ENCODE peak calls at places on chromosomes 11 and 22, in five cellular contexts. S is adrenal gland, D is colonic mucosa, H is neural crest cell, U is astrocyte. C is an unnamed sample.

GRCh38 chr11:77361184-77361583 is 59.7 kb upstream of the GDPD4 start:
- DNase-seq in H (no peak), U (peak), S (no peak), D (no peak), C (no peak)

GRCh38 chr11:111945198-111945597 is 8.1 kb downstream of the DIXDC1 start:
- DNase-seq in U (no peak), D (no peak), H (no peak), S (no peak), C (no peak)

GRCh38 chr11:125638315-125638714 is 13.4 kb downstream of the CHEK1 start:
- DNase-seq in D (no peak), H (no peak), S (no peak), U (no peak), C (no peak)

GRCh38 chr11:13111813-13112130 is 102.7 kb downstream of the RASSF10 start:
- DNase-seq in D (no peak), H (no peak), U (no peak), S (no peak), C (no peak)

GRCh38 chr22:33579448-33580093 is 340.7 kb downstream of the LARGE1 start:
- DNase-seq in U (peak), H (peak), D (peak), S (peak), C (no peak)

GRCh38 chr22:45866398-45867117 is 110.4 kb downstream of the WNT7B start:
- DNase-seq in H (no peak), S (peak), U (no peak), D (peak), C (no peak)

GRCh38 chr11:61092280-61092766 is 10.0 kb upstream of the CD5 start:
- DNase-seq in D (no peak), H (no peak), U (no peak), S (no peak), C (no peak)

GRCh38 chr11:4190519-4190918 is 95.9 kb downstream of the RRM1 start:
- DNase-seq in U (no peak), D (no peak), S (no peak), H (no peak), C (no peak)

GRCh38 chr11:8720868-8721739 is 38.5 kb downstream of the RPL27A start:
- DNase-seq in S (no peak), D (peak), H (no peak), U (no peak), C (no peak)

GRCh38 chr11:95035316-95035715 is 10.3 kb downstream of the KDM4E start:
- DNase-seq in D (no peak), H (no peak), S (no peak), U (no peak), C (no peak)

GRCh38 chr11:36540998-36541397 is 26.8 kb upstream of the RAG1 start:
- DNase-seq in S (peak), H (no peak), D (peak), U (peak), C (no peak)

GRCh38 chr22:46240073-46240472 is 10.0 kb downstream of the CDPF1 start:
- DNase-seq in H (no peak), D (no peak), S (no peak), U (no peak), C (no peak)

GRCh38 chr11:65915821-65916251 is 3.0 kb downstream of the C11orf68 start:
- DNase-seq in H (no peak), D (peak), U (peak), S (peak), C (peak)

GRCh38 chr11:46682773-46683752 is 17.4 kb downstream of the ARHGAP1 start:
- DNase-seq in S (peak), D (no peak), H (no peak), U (peak), C (no peak)

GRCh38 chr11:86955111-86955673 is at the start of gene FZD4:
- DNase-seq in S (peak), D (peak), U (peak), H (peak), C (peak)

GRCh38 chr11:95453616-95454118 is 222.7 kb upstream of the SESN3 start:
- DNase-seq in H (no peak), D (no peak), U (peak), S (no peak), C (no peak)

GRCh38 chr11:119724956-119725355 is 4.0 kb downstream of the NECTIN1 start:
- DNase-seq in H (no peak), S (no peak), D (no peak), U (no peak), C (no peak)

GRCh38 chr22:38490915-38491314 is 15.2 kb downstream of the DDX17 start:
- DNase-seq in D (peak), S (peak), U (peak), H (no peak), C (no peak)

GRCh38 chr22:33812578-33812977 is 107.7 kb downstream of the LARGE1 start:
- DNase-seq in D (no peak), H (no peak), S (no peak), U (no peak), C (no peak)

GRCh38 chr22:32558681-32559355 is 84.2 kb downstream of the FBXO7 start:
- DNase-seq in D (peak), U (peak), S (peak), H (no peak), C (no peak)

GRCh38 chr22:24465566-24465965 is 29.6 kb upstream of the UPB1 start:
- DNase-seq in D (no peak), S (no peak), H (no peak), U (peak), C (no peak)

GRCh38 chr22:30675436-30675835 is 7.8 kb upstream of the DUSP18 start:
- DNase-seq in H (no peak), D (no peak), S (no peak), U (no peak), C (no peak)

GRCh38 chr11:130737041-130737830 is 179.0 kb downstream of the SNX19 start:
- DNase-seq in D (no peak), S (no peak), H (no peak), U (peak), C (no peak)

GRCh38 chr11:103897156-103897555 is 139.3 kb upstream of the DDI1 start:
- DNase-seq in S (no peak), H (no peak), U (no peak), D (no peak), C (no peak)

GRCh38 chr11:103877221-103877620 is 159.2 kb upstream of the DDI1 start:
- DNase-seq in U (no peak), S (no peak), D (no peak), H (no peak), C (no peak)

GRCh38 chr11:128505449-128506058 is 81.8 kb downstream of the ETS1 start:
- DNase-seq in H (no peak), S (no peak), D (no peak), U (no peak), C (no peak)

GRCh38 chr11:75428301-75428724 is 4.7 kb downstream of the KLHL35 start:
- DNase-seq in U (peak), S (peak), H (peak), D (peak), C (no peak)

GRCh38 chr22:32265882-32266767 is 11.0 kb upstream of the SLC5A4 start:
- DNase-seq in U (peak), S (peak), D (peak), H (peak), C (peak)

GRCh38 chr11:119501777-119502405 is 78.9 kb upstream of the THY1 start:
- DNase-seq in H (no peak), S (no peak), D (no peak), U (no peak), C (no peak)

GRCh38 chr11:9566561-9567063 is 6.9 kb upstream of the WEE1 start:
- DNase-seq in H (no peak), S (no peak), D (no peak), U (peak), C (no peak)

GRCh38 chr22:46044718-46045458 is 67.9 kb upstream of the WNT7B start:
- DNase-seq in U (no peak), H (no peak), S (no peak), D (no peak), C (no peak)

GRCh38 chr11:114321621-114322257 is 25.5 kb downstream of the NNMT start:
- DNase-seq in H (no peak), D (no peak), U (peak), S (no peak), C (no peak)

GRCh38 chr11:1300569-1301187 is 8.8 kb downstream of the TOLLIP start:
- DNase-seq in H (no peak), D (peak), S (peak), U (no peak), C (peak)

GRCh38 chr22:18057568-18058209 is 20.1 kb upstream of the PEX26 start:
- DNase-seq in H (no peak), D (peak), U (peak), S (peak), C (no peak)

GRCh38 chr11:2932850-2933251 is 3.6 kb upstream of the PHLDA2 start:
- DNase-seq in D (peak), H (no peak), S (no peak), U (peak), C (no peak)

GRCh38 chr11:45754746-45755145 is 50.2 kb upstream of the SLC35C1 start:
- DNase-seq in D (no peak), S (no peak), U (peak), H (no peak), C (no peak)

GRCh38 chr11:110527146-110527545 is 97.4 kb downstream of the FDX1 start:
- DNase-seq in S (no peak), H (no peak), U (peak), D (no peak), C (no peak)

GRCh38 chr11:35464308-35464707 is 45.0 kb upstream of the SLC1A2 start:
- DNase-seq in H (no peak), S (no peak), U (no peak), D (no peak), C (no peak)
- TF ChIP-seq CTCF in H (peak), S (no peak), U (peak), D (no peak), C (no peak)

GRCh38 chr11:66978717-66979116 is 3.6 kb downstream of the C11orf86 start:
- DNase-seq in U (no peak), S (no peak), D (no peak), H (no peak), C (no peak)
- TF ChIP-seq CTCF in U (no peak), S (no peak), D (no peak), H (no peak), C (no peak)

DNA sequence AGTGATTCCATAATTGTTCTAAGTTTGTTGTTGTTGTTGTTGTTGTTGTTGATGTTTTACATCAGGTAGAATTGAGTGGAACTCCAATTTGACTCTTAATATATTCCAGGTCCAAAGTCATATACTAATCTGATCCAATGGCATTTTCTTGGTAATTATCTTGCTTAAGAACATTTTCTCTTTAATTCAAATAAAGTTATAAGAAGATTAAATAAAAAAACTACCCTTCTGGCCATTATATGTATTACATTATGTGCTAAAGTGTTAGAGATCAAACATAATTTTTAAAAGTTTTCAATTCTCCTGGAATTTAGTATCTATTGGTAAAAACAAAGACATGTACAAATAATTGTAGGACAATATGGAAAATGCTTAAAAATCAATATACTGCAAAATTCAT is 775.4 kb downstream of the LUZP2 start:
- DNase-seq in U (no peak), H (no peak), S (no peak), D (no peak), C (no peak)
- TF ChIP-seq CTCF in U (no peak), H (peak), S (no peak), D (no peak), C (peak)

DNA sequence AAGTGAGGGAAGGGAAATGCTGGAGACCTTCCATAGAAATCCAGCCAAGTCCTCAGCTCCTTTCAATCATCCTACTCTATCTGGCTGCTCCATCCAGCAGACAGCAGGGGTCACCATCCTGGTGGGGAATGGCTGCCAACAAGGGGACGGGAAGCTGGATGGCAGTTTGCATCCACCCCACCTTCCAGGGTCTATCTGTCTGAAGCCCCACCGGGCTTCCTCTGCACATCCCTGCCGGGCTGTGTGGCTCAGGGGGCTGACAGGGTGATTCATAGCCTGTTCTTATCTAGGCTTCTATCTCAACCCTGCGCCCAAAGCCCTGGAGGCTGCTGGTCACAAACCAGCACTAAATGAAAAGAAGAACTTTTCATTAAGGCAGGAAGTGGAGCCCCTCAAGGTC is 1.1 kb downstream of the SYTL2 start:
- DNase-seq in H (peak), U (no peak), D (peak), S (no peak), C (no peak)
- TF ChIP-seq CTCF in H (no peak), U (no peak), D (no peak), S (no peak), C (no peak)

GRCh38 chr11:41494716-41495115 is 35.3 kb upstream of the LRRC4C start:
- DNase-seq in U (peak), H (no peak), S (no peak), D (no peak), C (no peak)

GRCh38 chr11:41499429-41499828 is 40.0 kb upstream of the LRRC4C start:
- DNase-seq in H (no peak), U (peak), D (no peak), S (no peak), C (no peak)

GRCh38 chr11:41497974-41498373 is 38.5 kb upstream of the LRRC4C start:
- DNase-seq in U (peak), S (no peak), D (no peak), H (no peak), C (no peak)

DNA sequence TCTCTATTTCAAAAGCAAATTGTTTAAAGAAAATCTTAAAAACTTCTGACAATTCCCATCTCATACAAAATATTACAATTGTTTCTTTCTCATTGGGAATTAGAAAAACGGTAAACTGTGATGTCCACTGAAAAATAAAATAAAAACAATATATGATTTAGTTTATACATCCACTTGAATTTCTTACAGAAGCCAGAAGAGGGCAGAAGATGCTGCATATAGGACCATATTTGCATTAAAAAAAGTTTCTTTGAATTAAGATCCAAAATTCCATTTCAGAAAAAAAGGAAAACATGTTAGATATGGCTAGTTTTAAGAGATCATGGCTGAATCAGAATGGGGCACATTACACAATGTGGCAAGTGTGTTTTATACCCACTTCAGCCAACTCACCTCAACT is 39.3 kb upstream of the LRRC4C start:
- DNase-seq in H (no peak), U (no peak), S (no peak), D (no peak), C (no peak)
- TF ChIP-seq CTCF in H (peak), U (peak), S (no peak), D (no peak), C (peak)

GRCh38 chr22:36097880-36098279 is 62.7 kb downstream of the APOL3 start:
- DNase-seq in H (no peak), D (no peak), S (no peak), U (no peak), C (no peak)
- TF ChIP-seq CTCF in H (no peak), D (no peak), S (no peak), U (no peak), C (no peak)

DNA sequence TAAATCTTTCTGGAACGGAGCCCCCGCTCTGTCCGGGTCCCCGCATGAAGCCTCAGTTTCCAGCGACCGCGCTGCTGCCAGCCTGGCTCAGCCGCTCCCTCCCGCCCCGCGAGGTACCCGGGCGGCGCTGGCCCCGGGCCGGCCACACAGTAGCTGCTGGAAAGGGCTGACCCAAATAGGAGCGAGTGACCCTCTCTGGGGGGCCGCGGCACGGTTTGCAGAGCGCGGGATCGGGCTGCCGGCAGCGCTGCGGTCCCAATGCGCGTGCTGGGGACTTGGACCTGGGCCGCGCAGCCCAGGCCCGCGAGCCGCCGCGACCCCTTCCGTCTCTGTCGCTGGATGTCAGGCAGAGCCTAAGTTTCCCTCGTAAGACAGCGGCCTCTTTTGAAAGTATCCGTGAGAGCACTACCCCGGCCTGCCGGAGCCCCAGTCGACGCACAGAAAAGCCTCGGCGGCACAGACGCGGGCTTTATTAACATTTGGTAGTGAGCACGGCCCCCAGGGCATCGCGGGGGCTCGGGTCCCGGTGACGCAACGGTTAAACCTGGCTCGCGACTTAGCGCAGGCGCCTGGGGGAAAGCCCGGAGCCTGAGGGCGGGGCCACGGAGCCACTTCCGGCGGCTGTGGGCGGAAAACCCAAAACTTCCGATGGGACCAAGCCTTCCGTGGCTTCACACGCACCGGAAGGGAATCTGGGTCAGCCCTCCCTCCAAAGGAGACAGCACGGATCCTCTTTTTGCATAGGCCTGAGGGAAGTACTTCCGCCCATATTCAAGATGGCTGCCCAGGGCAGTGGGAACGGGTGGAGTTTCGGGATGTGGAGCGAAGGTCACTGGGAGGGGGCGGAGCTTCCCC is 14.9 kb downstream of the BAD start:
- DNase-seq in S (peak), U (peak), D (peak), H (peak), C (peak)
- TF ChIP-seq CTCF in S (peak), U (no peak), D (no peak), H (no peak), C (no peak)

GRCh38 chr11:70448983-70449567 is 50.7 kb downstream of the CTTN start:
- DNase-seq in H (no peak), D (no peak), U (no peak), S (no peak), C (no peak)
- TF ChIP-seq CTCF in H (peak), D (no peak), U (peak), S (no peak), C (no peak)

GRCh38 chr11:63686912-63687311 is 5.6 kb downstream of the RTN3 start:
- DNase-seq in U (no peak), S (no peak), H (no peak), D (no peak), C (no peak)

GRCh38 chr11:63683133-63683991 is 2.1 kb downstream of the RTN3 start:
- DNase-seq in S (no peak), U (peak), H (no peak), D (peak), C (no peak)

GRCh38 chr11:63680842-63681207 is 475 bp upstream of the RTN3 start:
- DNase-seq in U (no peak), D (peak), S (peak), H (peak), C (no peak)

GRCh38 chr11:63681208-63682044 is at the start of gene RTN3:
- DNase-seq in S (peak), H (peak), D (peak), U (peak), C (peak)

GRCh38 chr11:63682045-63682915 is 980 bp downstream of the RTN3 start:
- DNase-seq in D (peak), U (no peak), S (peak), H (peak), C (no peak)
- TF ChIP-seq CTCF in D (no peak), U (peak), S (peak), H (peak), C (peak)